ENCODE peak calls at places on chromosomes 5 and 9, in ten cellular contexts. G is fibroblast of gingiva; T is AML-193; I is activated naive CD8-positive, alpha-beta T cell treated with anti-CD3 and anti-CD28 coated beads, Interleukin-2, amount 10 ng/mL, durations not matched to agents 7 days and 5 days; O is KBM-7; W is cardiac septum; X is coronary artery; R is SW480; K is activated CD4-positive, alpha-beta T cell treated with anti-CD3 and anti-CD28 coated beads, Interleukin-2, amount 10 ng/mL, durations not matched to agents 7 days and 5 days; H is AG04450. F is an unnamed sample.

GRCh38 chr9:93099551-93100264 is 3.7 kb downstream of the CARD19 start:
- DNase-seq in G (peak), T (no peak), I (peak), O (no peak), W (peak), X (peak), R (no peak), K (no peak), H (no peak), F (no peak)

GRCh38 chr5:33362915-33363314 is 77.8 kb upstream of the TARS1 start:
- DNase-seq in G (peak), T (no peak), I (no peak), O (no peak), W (no peak), X (no peak), R (no peak), K (no peak), H (no peak), F (no peak)

GRCh38 chr5:179914032-179914755 is 6.5 kb upstream of the TBC1D9B start:
- DNase-seq in G (peak), T (peak), I (no peak), O (peak), W (no peak), X (no peak), R (peak), K (no peak), H (no peak), F (no peak)

GRCh38 chr5:33299621-33300208 is 141.1 kb upstream of the TARS1 start:
- DNase-seq in G (peak), T (no peak), I (no peak), O (peak), W (no peak), X (no peak), R (peak), K (no peak), H (peak), F (peak)

GRCh38 chr5:140015706-140016105 is 27.4 kb downstream of the NRG2 start:
- DNase-seq in G (no peak), T (no peak), I (no peak), O (no peak), W (no peak), X (no peak), R (no peak), K (no peak), H (no peak), F (no peak)

GRCh38 chr5:175146733-175147132 is 297.2 kb downstream of the DRD1 start:
- DNase-seq in G (no peak), T (no peak), I (no peak), O (no peak), W (no peak), X (no peak), R (no peak), K (no peak), H (no peak), F (no peak)

GRCh38 chr9:137580209-137580957 is 1.7 kb upstream of the DPH7 start:
- DNase-seq in G (no peak), T (no peak), I (no peak), O (no peak), W (no peak), X (no peak), R (no peak), K (peak), H (no peak), F (no peak)

GRCh38 chr9:34513567-34514214 is 9.1 kb downstream of the ENHO start:
- DNase-seq in G (no peak), T (no peak), I (no peak), O (no peak), W (peak), X (no peak), R (no peak), K (no peak), H (no peak), F (no peak)

GRCh38 chr5:84628918-84629317 is 244.2 kb upstream of the EDIL3 start:
- DNase-seq in G (no peak), T (no peak), I (no peak), O (no peak), W (no peak), X (no peak), R (no peak), K (no peak), H (no peak), F (no peak)

GRCh38 chr9:134551657-134552348 is 89.8 kb upstream of the COL5A1 start:
- DNase-seq in G (peak), T (no peak), I (no peak), O (peak), W (peak), X (no peak), R (peak), K (no peak), H (no peak), F (peak)

GRCh38 chr9:77750981-77751340 is 102.8 kb upstream of the GNA14 start:
- DNase-seq in G (no peak), T (no peak), I (no peak), O (no peak), W (no peak), X (no peak), R (no peak), K (no peak), H (no peak), F (no peak)

GRCh38 chr9:37200572-37201005 is 80.2 kb downstream of the ZCCHC7 start:
- DNase-seq in G (no peak), T (peak), I (no peak), O (peak), W (no peak), X (no peak), R (peak), K (no peak), H (no peak), F (no peak)

GRCh38 chr5:139363937-139364336 is 19.2 kb downstream of the SLC23A1 start:
- DNase-seq in G (no peak), T (no peak), I (no peak), O (no peak), W (no peak), X (no peak), R (no peak), K (no peak), H (no peak), F (no peak)

GRCh38 chr5:132457371-132458225 is 33.0 kb downstream of the IRF1 start:
- DNase-seq in G (peak), T (peak), I (peak), O (peak), W (no peak), X (no peak), R (peak), K (peak), H (no peak), F (no peak)

GRCh38 chr5:74149395-74149794 is 491.1 kb downstream of the ENC1 start:
- DNase-seq in G (peak), T (no peak), I (no peak), O (no peak), W (no peak), X (no peak), R (no peak), K (no peak), H (peak), F (no peak)

GRCh38 chr9:95102001-95102433 is 215.5 kb downstream of the FANCC start:
- DNase-seq in G (no peak), T (no peak), I (no peak), O (no peak), W (no peak), X (no peak), R (no peak), K (no peak), H (no peak), F (no peak)

GRCh38 chr5:157961176-157961575 is 102.2 kb upstream of the CLINT1 start:
- DNase-seq in G (no peak), T (no peak), I (no peak), O (no peak), W (no peak), X (no peak), R (no peak), K (no peak), H (no peak), F (no peak)

GRCh38 chr9:123637940-123638634 is 282.1 kb downstream of the CRB2 start:
- DNase-seq in G (no peak), T (peak), I (peak), O (peak), W (no peak), X (no peak), R (peak), K (peak), H (no peak), F (no peak)

GRCh38 chr9:13110766-13111400 is 168.6 kb downstream of the MPDZ start:
- DNase-seq in G (peak), T (no peak), I (no peak), O (no peak), W (no peak), X (no peak), R (no peak), K (no peak), H (no peak), F (no peak)

GRCh38 chr9:113993838-113994540 is 84.1 kb downstream of the AMBP start:
- DNase-seq in G (peak), T (no peak), I (peak), O (no peak), W (peak), X (peak), R (no peak), K (no peak), H (no peak), F (no peak)

GRCh38 chr9:130422546-130422945 is 22.2 kb upstream of the ASS1 start:
- DNase-seq in G (no peak), T (no peak), I (no peak), O (no peak), W (no peak), X (no peak), R (no peak), K (no peak), H (no peak), F (no peak)

GRCh38 chr5:76617229-76617628 is 6.0 kb downstream of the F2RL2 start:
- DNase-seq in G (peak), T (no peak), I (no peak), O (no peak), W (no peak), X (no peak), R (no peak), K (no peak), H (no peak), F (no peak)

GRCh38 chr9:91258448-91258847 is 103.3 kb downstream of the AUH start:
- DNase-seq in G (no peak), T (peak), I (no peak), O (peak), W (no peak), X (no peak), R (no peak), K (no peak), H (no peak), F (no peak)

GRCh38 chr5:463952-464351 is 21.0 kb downstream of the EXOC3 start:
- DNase-seq in G (no peak), T (no peak), I (peak), O (peak), W (no peak), X (no peak), R (no peak), K (peak), H (no peak), F (no peak)

GRCh38 chr9:101485873-101486692 is 47.6 kb upstream of the RNF20 start:
- DNase-seq in G (peak), T (no peak), I (peak), O (no peak), W (no peak), X (no peak), R (peak), K (no peak), H (no peak), F (peak)